ENCODE peak calls at places on chromosomes 12 and 14, in ten cellular contexts. One of them, this sample, is unnamed.

GRCh38 chr14:45949479-45949878 is 696.5 kb upstream of the MIS18BP1 start:
- DNase-seq in left ventricle myocardium inferior: no peak
- DNase-seq in ovary: no peak
- DNase-seq in AG04450: no peak
- DNase-seq in mammary epithelial cell: no peak
- DNase-seq in C1 segment of cervical spinal cord: no peak
- DNase-seq in hepatic stellate cell: no peak
- DNase-seq in Peyer's patch: no peak
- DNase-seq in stimulated activated CD4-positive, alpha-beta T cell treated with anti-CD3 and anti-CD28 coated beads, Interleukin-4, amount 100 ng/mL, for 1 hour: no peak
- DNase-seq in NCI-H1417 treated with DMSO at 0.1 percent for 48 hours: no peak
- DNase-seq in this sample: no peak

GRCh38 chr14:51335521-51335920 is 95.5 kb downstream of the TMX1 start:
- DNase-seq in left ventricle myocardium inferior: peak
- DNase-seq in ovary: peak
- DNase-seq in AG04450: no peak
- DNase-seq in mammary epithelial cell: no peak
- DNase-seq in C1 segment of cervical spinal cord: no peak
- DNase-seq in hepatic stellate cell: no peak
- DNase-seq in Peyer's patch: peak
- DNase-seq in stimulated activated CD4-positive, alpha-beta T cell treated with anti-CD3 and anti-CD28 coated beads, Interleukin-4, amount 100 ng/mL, for 1 hour: no peak
- DNase-seq in NCI-H1417 treated with DMSO at 0.1 percent for 48 hours: no peak
- DNase-seq in this sample: no peak

GRCh38 chr14:51513281-51513680 is 138.4 kb upstream of the FRMD6 start:
- DNase-seq in left ventricle myocardium inferior: no peak
- DNase-seq in ovary: no peak
- DNase-seq in AG04450: no peak
- DNase-seq in mammary epithelial cell: no peak
- DNase-seq in C1 segment of cervical spinal cord: no peak
- DNase-seq in hepatic stellate cell: no peak
- DNase-seq in Peyer's patch: no peak
- DNase-seq in stimulated activated CD4-positive, alpha-beta T cell treated with anti-CD3 and anti-CD28 coated beads, Interleukin-4, amount 100 ng/mL, for 1 hour: no peak
- DNase-seq in NCI-H1417 treated with DMSO at 0.1 percent for 48 hours: no peak
- DNase-seq in this sample: no peak

GRCh38 chr12:120625557-120626419 is 14.6 kb upstream of the CABP1 start:
- DNase-seq in left ventricle myocardium inferior: no peak
- DNase-seq in ovary: no peak
- DNase-seq in AG04450: no peak
- DNase-seq in mammary epithelial cell: no peak
- DNase-seq in C1 segment of cervical spinal cord: no peak
- DNase-seq in hepatic stellate cell: no peak
- DNase-seq in Peyer's patch: no peak
- DNase-seq in stimulated activated CD4-positive, alpha-beta T cell treated with anti-CD3 and anti-CD28 coated beads, Interleukin-4, amount 100 ng/mL, for 1 hour: peak
- DNase-seq in NCI-H1417 treated with DMSO at 0.1 percent for 48 hours: no peak
- DNase-seq in this sample: no peak

GRCh38 chr12:15858348-15858747 is 23.8 kb upstream of the STRAP start:
- DNase-seq in left ventricle myocardium inferior: no peak
- DNase-seq in ovary: no peak
- DNase-seq in AG04450: no peak
- DNase-seq in mammary epithelial cell: no peak
- DNase-seq in C1 segment of cervical spinal cord: no peak
- DNase-seq in hepatic stellate cell: no peak
- DNase-seq in Peyer's patch: no peak
- DNase-seq in stimulated activated CD4-positive, alpha-beta T cell treated with anti-CD3 and anti-CD28 coated beads, Interleukin-4, amount 100 ng/mL, for 1 hour: no peak
- DNase-seq in NCI-H1417 treated with DMSO at 0.1 percent for 48 hours: no peak
- DNase-seq in this sample: no peak

GRCh38 chr14:68219407-68219806 is 399.8 kb downstream of the RAD51B start:
- DNase-seq in left ventricle myocardium inferior: no peak
- DNase-seq in ovary: no peak
- DNase-seq in AG04450: no peak
- DNase-seq in mammary epithelial cell: no peak
- DNase-seq in C1 segment of cervical spinal cord: no peak
- DNase-seq in hepatic stellate cell: no peak
- DNase-seq in Peyer's patch: no peak
- DNase-seq in stimulated activated CD4-positive, alpha-beta T cell treated with anti-CD3 and anti-CD28 coated beads, Interleukin-4, amount 100 ng/mL, for 1 hour: no peak
- DNase-seq in NCI-H1417 treated with DMSO at 0.1 percent for 48 hours: no peak
- DNase-seq in this sample: no peak

GRCh38 chr12:12880537-12880936 is 10.8 kb upstream of the GPRC5A start:
- DNase-seq in left ventricle myocardium inferior: no peak
- DNase-seq in ovary: no peak
- DNase-seq in AG04450: no peak
- DNase-seq in mammary epithelial cell: no peak
- DNase-seq in C1 segment of cervical spinal cord: no peak
- DNase-seq in hepatic stellate cell: no peak
- DNase-seq in Peyer's patch: no peak
- DNase-seq in stimulated activated CD4-positive, alpha-beta T cell treated with anti-CD3 and anti-CD28 coated beads, Interleukin-4, amount 100 ng/mL, for 1 hour: no peak
- DNase-seq in NCI-H1417 treated with DMSO at 0.1 percent for 48 hours: no peak
- DNase-seq in this sample: no peak

GRCh38 chr14:55336161-55336560 is 64.9 kb downstream of the FBXO34 start:
- DNase-seq in left ventricle myocardium inferior: no peak
- DNase-seq in ovary: no peak
- DNase-seq in AG04450: no peak
- DNase-seq in mammary epithelial cell: peak
- DNase-seq in C1 segment of cervical spinal cord: no peak
- DNase-seq in hepatic stellate cell: no peak
- DNase-seq in Peyer's patch: peak
- DNase-seq in stimulated activated CD4-positive, alpha-beta T cell treated with anti-CD3 and anti-CD28 coated beads, Interleukin-4, amount 100 ng/mL, for 1 hour: no peak
- DNase-seq in NCI-H1417 treated with DMSO at 0.1 percent for 48 hours: no peak
- DNase-seq in this sample: no peak

GRCh38 chr12:121404734-121405133 is 4.8 kb downstream of the RNF34 start:
- DNase-seq in left ventricle myocardium inferior: no peak
- DNase-seq in ovary: no peak
- DNase-seq in AG04450: no peak
- DNase-seq in mammary epithelial cell: no peak
- DNase-seq in C1 segment of cervical spinal cord: no peak
- DNase-seq in hepatic stellate cell: no peak
- DNase-seq in Peyer's patch: no peak
- DNase-seq in stimulated activated CD4-positive, alpha-beta T cell treated with anti-CD3 and anti-CD28 coated beads, Interleukin-4, amount 100 ng/mL, for 1 hour: no peak
- DNase-seq in NCI-H1417 treated with DMSO at 0.1 percent for 48 hours: peak
- DNase-seq in this sample: no peak

GRCh38 chr12:57531836-57532235 is 9.2 kb downstream of the MBD6 start:
- DNase-seq in left ventricle myocardium inferior: no peak
- DNase-seq in ovary: no peak
- DNase-seq in AG04450: no peak
- DNase-seq in mammary epithelial cell: no peak
- DNase-seq in C1 segment of cervical spinal cord: no peak
- DNase-seq in hepatic stellate cell: no peak
- DNase-seq in Peyer's patch: no peak
- DNase-seq in stimulated activated CD4-positive, alpha-beta T cell treated with anti-CD3 and anti-CD28 coated beads, Interleukin-4, amount 100 ng/mL, for 1 hour: no peak
- DNase-seq in NCI-H1417 treated with DMSO at 0.1 percent for 48 hours: no peak
- DNase-seq in this sample: no peak

GRCh38 chr14:29278301-29278700 is 511.7 kb downstream of the FOXG1 start:
- DNase-seq in left ventricle myocardium inferior: no peak
- DNase-seq in ovary: no peak
- DNase-seq in AG04450: no peak
- DNase-seq in mammary epithelial cell: no peak
- DNase-seq in C1 segment of cervical spinal cord: no peak
- DNase-seq in hepatic stellate cell: no peak
- DNase-seq in Peyer's patch: no peak
- DNase-seq in stimulated activated CD4-positive, alpha-beta T cell treated with anti-CD3 and anti-CD28 coated beads, Interleukin-4, amount 100 ng/mL, for 1 hour: no peak
- DNase-seq in NCI-H1417 treated with DMSO at 0.1 percent for 48 hours: no peak
- DNase-seq in this sample: no peak

GRCh38 chr14:30243805-30244204 is 315.2 kb upstream of the G2E3 start:
- DNase-seq in left ventricle myocardium inferior: no peak
- DNase-seq in ovary: no peak
- DNase-seq in AG04450: peak
- DNase-seq in mammary epithelial cell: peak
- DNase-seq in C1 segment of cervical spinal cord: no peak
- DNase-seq in hepatic stellate cell: peak
- DNase-seq in Peyer's patch: no peak
- DNase-seq in stimulated activated CD4-positive, alpha-beta T cell treated with anti-CD3 and anti-CD28 coated beads, Interleukin-4, amount 100 ng/mL, for 1 hour: no peak
- DNase-seq in NCI-H1417 treated with DMSO at 0.1 percent for 48 hours: no peak
- DNase-seq in this sample: peak

GRCh38 chr12:15728118-15728598 is 61.0 kb downstream of the EPS8 start:
- DNase-seq in left ventricle myocardium inferior: no peak
- DNase-seq in ovary: no peak
- DNase-seq in AG04450: peak
- DNase-seq in mammary epithelial cell: peak
- DNase-seq in C1 segment of cervical spinal cord: no peak
- DNase-seq in hepatic stellate cell: peak
- DNase-seq in Peyer's patch: no peak
- DNase-seq in stimulated activated CD4-positive, alpha-beta T cell treated with anti-CD3 and anti-CD28 coated beads, Interleukin-4, amount 100 ng/mL, for 1 hour: no peak
- DNase-seq in NCI-H1417 treated with DMSO at 0.1 percent for 48 hours: no peak
- DNase-seq in this sample: peak

GRCh38 chr12:23431006-23431405 is 518.5 kb downstream of the SOX5 start:
- DNase-seq in left ventricle myocardium inferior: no peak
- DNase-seq in ovary: no peak
- DNase-seq in AG04450: no peak
- DNase-seq in mammary epithelial cell: no peak
- DNase-seq in C1 segment of cervical spinal cord: no peak
- DNase-seq in hepatic stellate cell: no peak
- DNase-seq in Peyer's patch: no peak
- DNase-seq in stimulated activated CD4-positive, alpha-beta T cell treated with anti-CD3 and anti-CD28 coated beads, Interleukin-4, amount 100 ng/mL, for 1 hour: no peak
- DNase-seq in NCI-H1417 treated with DMSO at 0.1 percent for 48 hours: no peak
- DNase-seq in this sample: peak

GRCh38 chr14:64502476-64503183 is 1.0 kb downstream of the ZBTB25 start:
- DNase-seq in left ventricle myocardium inferior: no peak
- DNase-seq in ovary: peak
- DNase-seq in AG04450: no peak
- DNase-seq in mammary epithelial cell: peak
- DNase-seq in C1 segment of cervical spinal cord: no peak
- DNase-seq in hepatic stellate cell: no peak
- DNase-seq in Peyer's patch: peak
- DNase-seq in stimulated activated CD4-positive, alpha-beta T cell treated with anti-CD3 and anti-CD28 coated beads, Interleukin-4, amount 100 ng/mL, for 1 hour: peak
- DNase-seq in NCI-H1417 treated with DMSO at 0.1 percent for 48 hours: no peak
- DNase-seq in this sample: no peak

GRCh38 chr12:32477714-32478113 is 78.4 kb downstream of the FGD4 start:
- DNase-seq in left ventricle myocardium inferior: no peak
- DNase-seq in ovary: no peak
- DNase-seq in AG04450: no peak
- DNase-seq in mammary epithelial cell: no peak
- DNase-seq in C1 segment of cervical spinal cord: no peak
- DNase-seq in hepatic stellate cell: no peak
- DNase-seq in Peyer's patch: no peak
- DNase-seq in stimulated activated CD4-positive, alpha-beta T cell treated with anti-CD3 and anti-CD28 coated beads, Interleukin-4, amount 100 ng/mL, for 1 hour: no peak
- DNase-seq in NCI-H1417 treated with DMSO at 0.1 percent for 48 hours: no peak
- DNase-seq in this sample: no peak

GRCh38 chr14:29475641-29476040 is 452.0 kb downstream of the PRKD1 start:
- DNase-seq in left ventricle myocardium inferior: no peak
- DNase-seq in ovary: no peak
- DNase-seq in AG04450: no peak
- DNase-seq in mammary epithelial cell: peak
- DNase-seq in C1 segment of cervical spinal cord: no peak
- DNase-seq in hepatic stellate cell: no peak
- DNase-seq in Peyer's patch: no peak
- DNase-seq in stimulated activated CD4-positive, alpha-beta T cell treated with anti-CD3 and anti-CD28 coated beads, Interleukin-4, amount 100 ng/mL, for 1 hour: no peak
- DNase-seq in NCI-H1417 treated with DMSO at 0.1 percent for 48 hours: no peak
- DNase-seq in this sample: no peak

GRCh38 chr12:22687677-22688076 is 62.7 kb downstream of the ETNK1 start:
- DNase-seq in left ventricle myocardium inferior: no peak
- DNase-seq in ovary: no peak
- DNase-seq in AG04450: no peak
- DNase-seq in mammary epithelial cell: peak
- DNase-seq in C1 segment of cervical spinal cord: no peak
- DNase-seq in hepatic stellate cell: peak
- DNase-seq in Peyer's patch: no peak
- DNase-seq in stimulated activated CD4-positive, alpha-beta T cell treated with anti-CD3 and anti-CD28 coated beads, Interleukin-4, amount 100 ng/mL, for 1 hour: no peak
- DNase-seq in NCI-H1417 treated with DMSO at 0.1 percent for 48 hours: no peak
- DNase-seq in this sample: peak

GRCh38 chr12:98909749-98910148 is 264.7 kb downstream of the APAF1 start:
- DNase-seq in left ventricle myocardium inferior: no peak
- DNase-seq in ovary: no peak
- DNase-seq in AG04450: no peak
- DNase-seq in mammary epithelial cell: no peak
- DNase-seq in C1 segment of cervical spinal cord: no peak
- DNase-seq in hepatic stellate cell: no peak
- DNase-seq in Peyer's patch: no peak
- DNase-seq in stimulated activated CD4-positive, alpha-beta T cell treated with anti-CD3 and anti-CD28 coated beads, Interleukin-4, amount 100 ng/mL, for 1 hour: no peak
- DNase-seq in NCI-H1417 treated with DMSO at 0.1 percent for 48 hours: peak
- DNase-seq in this sample: no peak

GRCh38 chr12:90947869-90948268 is 7.1 kb downstream of the CCER1 start:
- DNase-seq in left ventricle myocardium inferior: no peak
- DNase-seq in ovary: no peak
- DNase-seq in AG04450: no peak
- DNase-seq in mammary epithelial cell: no peak
- DNase-seq in C1 segment of cervical spinal cord: no peak
- DNase-seq in hepatic stellate cell: no peak
- DNase-seq in Peyer's patch: no peak
- DNase-seq in stimulated activated CD4-positive, alpha-beta T cell treated with anti-CD3 and anti-CD28 coated beads, Interleukin-4, amount 100 ng/mL, for 1 hour: no peak
- DNase-seq in NCI-H1417 treated with DMSO at 0.1 percent for 48 hours: no peak
- DNase-seq in this sample: no peak

GRCh38 chr12:106205208-106206069 is 42.4 kb downstream of the CKAP4 start:
- DNase-seq in left ventricle myocardium inferior: peak
- DNase-seq in ovary: no peak
- DNase-seq in AG04450: no peak
- DNase-seq in mammary epithelial cell: peak
- DNase-seq in C1 segment of cervical spinal cord: peak
- DNase-seq in hepatic stellate cell: no peak
- DNase-seq in Peyer's patch: no peak
- DNase-seq in stimulated activated CD4-positive, alpha-beta T cell treated with anti-CD3 and anti-CD28 coated beads, Interleukin-4, amount 100 ng/mL, for 1 hour: no peak
- DNase-seq in NCI-H1417 treated with DMSO at 0.1 percent for 48 hours: no peak
- DNase-seq in this sample: no peak

GRCh38 chr14:105767315-105767714 is 240.9 kb downstream of the TMEM121 start:
- DNase-seq in left ventricle myocardium inferior: no peak
- DNase-seq in ovary: no peak
- DNase-seq in AG04450: no peak
- DNase-seq in mammary epithelial cell: no peak
- DNase-seq in C1 segment of cervical spinal cord: no peak
- DNase-seq in hepatic stellate cell: no peak
- DNase-seq in Peyer's patch: no peak
- DNase-seq in stimulated activated CD4-positive, alpha-beta T cell treated with anti-CD3 and anti-CD28 coated beads, Interleukin-4, amount 100 ng/mL, for 1 hour: no peak
- DNase-seq in NCI-H1417 treated with DMSO at 0.1 percent for 48 hours: no peak
- DNase-seq in this sample: no peak

GRCh38 chr12:105109465-105110212 is 2.1 kb downstream of the WASHC4 start:
- DNase-seq in left ventricle myocardium inferior: no peak
- DNase-seq in ovary: no peak
- DNase-seq in AG04450: no peak
- DNase-seq in mammary epithelial cell: no peak
- DNase-seq in C1 segment of cervical spinal cord: no peak
- DNase-seq in hepatic stellate cell: no peak
- DNase-seq in Peyer's patch: peak
- DNase-seq in stimulated activated CD4-positive, alpha-beta T cell treated with anti-CD3 and anti-CD28 coated beads, Interleukin-4, amount 100 ng/mL, for 1 hour: no peak
- DNase-seq in NCI-H1417 treated with DMSO at 0.1 percent for 48 hours: no peak
- DNase-seq in this sample: no peak

GRCh38 chr12:106722854-106723253 is 51.6 kb upstream of the RIC8B start:
- DNase-seq in left ventricle myocardium inferior: no peak
- DNase-seq in ovary: no peak
- DNase-seq in AG04450: no peak
- DNase-seq in mammary epithelial cell: no peak
- DNase-seq in C1 segment of cervical spinal cord: no peak
- DNase-seq in hepatic stellate cell: no peak
- DNase-seq in Peyer's patch: no peak
- DNase-seq in stimulated activated CD4-positive, alpha-beta T cell treated with anti-CD3 and anti-CD28 coated beads, Interleukin-4, amount 100 ng/mL, for 1 hour: no peak
- DNase-seq in NCI-H1417 treated with DMSO at 0.1 percent for 48 hours: no peak
- DNase-seq in this sample: no peak

GRCh38 chr12:12896261-12896660 is 4.9 kb downstream of the GPRC5A start:
- DNase-seq in left ventricle myocardium inferior: no peak
- DNase-seq in ovary: no peak
- DNase-seq in AG04450: no peak
- DNase-seq in mammary epithelial cell: peak
- DNase-seq in C1 segment of cervical spinal cord: no peak
- DNase-seq in hepatic stellate cell: peak
- DNase-seq in Peyer's patch: no peak
- DNase-seq in stimulated activated CD4-positive, alpha-beta T cell treated with anti-CD3 and anti-CD28 coated beads, Interleukin-4, amount 100 ng/mL, for 1 hour: no peak
- DNase-seq in NCI-H1417 treated with DMSO at 0.1 percent for 48 hours: no peak
- DNase-seq in this sample: no peak

GRCh38 chr14:37623552-37623951 is 28.1 kb downstream of the TTC6 start:
- DNase-seq in left ventricle myocardium inferior: no peak
- DNase-seq in ovary: no peak
- DNase-seq in AG04450: no peak
- DNase-seq in mammary epithelial cell: peak
- DNase-seq in C1 segment of cervical spinal cord: no peak
- DNase-seq in hepatic stellate cell: no peak
- DNase-seq in Peyer's patch: no peak
- DNase-seq in stimulated activated CD4-positive, alpha-beta T cell treated with anti-CD3 and anti-CD28 coated beads, Interleukin-4, amount 100 ng/mL, for 1 hour: no peak
- DNase-seq in NCI-H1417 treated with DMSO at 0.1 percent for 48 hours: no peak
- DNase-seq in this sample: peak

GRCh38 chr12:93777249-93777648 is 100.1 kb downstream of the CRADD start:
- DNase-seq in left ventricle myocardium inferior: no peak
- DNase-seq in ovary: peak
- DNase-seq in AG04450: no peak
- DNase-seq in mammary epithelial cell: no peak
- DNase-seq in C1 segment of cervical spinal cord: peak
- DNase-seq in hepatic stellate cell: no peak
- DNase-seq in Peyer's patch: no peak
- DNase-seq in stimulated activated CD4-positive, alpha-beta T cell treated with anti-CD3 and anti-CD28 coated beads, Interleukin-4, amount 100 ng/mL, for 1 hour: no peak
- DNase-seq in NCI-H1417 treated with DMSO at 0.1 percent for 48 hours: no peak
- DNase-seq in this sample: no peak

GRCh38 chr14:52467515-52468266 is 84.6 kb downstream of the TXNDC16 start:
- DNase-seq in left ventricle myocardium inferior: no peak
- DNase-seq in ovary: no peak
- DNase-seq in AG04450: no peak
- DNase-seq in mammary epithelial cell: no peak
- DNase-seq in C1 segment of cervical spinal cord: no peak
- DNase-seq in hepatic stellate cell: no peak
- DNase-seq in Peyer's patch: no peak
- DNase-seq in stimulated activated CD4-positive, alpha-beta T cell treated with anti-CD3 and anti-CD28 coated beads, Interleukin-4, amount 100 ng/mL, for 1 hour: no peak
- DNase-seq in NCI-H1417 treated with DMSO at 0.1 percent for 48 hours: no peak
- DNase-seq in this sample: no peak